ENCODE peak calls at places on chromosomes 12 and 14, in eight cellular contexts. One of them, this sample, is unnamed.

GRCh38 chr12:76329163-76329562 is 19.1 kb downstream of the BBS10 start:
- DNase-seq in bronchial epithelial cell: peak
- DNase-seq in glutamatergic neuron: no peak
- DNase-seq in astrocyte of the spinal cord: peak
- DNase-seq in left ventricle myocardium inferior: no peak
- DNase-seq in GM12865: no peak
- DNase-seq in GM23338: no peak
- DNase-seq in A549: peak
- DNase-seq in this sample: peak

GRCh38 chr14:94644102-94644535 is 31.9 kb downstream of the SERPINA3 start:
- DNase-seq in left ventricle myocardium inferior: no peak
- DNase-seq in bronchial epithelial cell: no peak
- DNase-seq in GM12865: no peak
- DNase-seq in GM23338: no peak
- DNase-seq in glutamatergic neuron: no peak
- DNase-seq in A549: no peak
- DNase-seq in astrocyte of the spinal cord: no peak
- DNase-seq in this sample: no peak

GRCh38 chr12:52427083-52427482 is 7.1 kb downstream of the KRT75 start:
- DNase-seq in A549: no peak
- DNase-seq in glutamatergic neuron: no peak
- DNase-seq in GM12865: no peak
- DNase-seq in astrocyte of the spinal cord: no peak
- DNase-seq in left ventricle myocardium inferior: no peak
- DNase-seq in bronchial epithelial cell: peak
- DNase-seq in GM23338: no peak
- DNase-seq in this sample: peak

GRCh38 chr12:108773798-108774788 is 42.8 kb upstream of the CORO1C start:
- DNase-seq in glutamatergic neuron: peak
- DNase-seq in astrocyte of the spinal cord: peak
- DNase-seq in GM12865: no peak
- DNase-seq in left ventricle myocardium inferior: peak
- DNase-seq in A549: peak
- DNase-seq in GM23338: peak
- DNase-seq in bronchial epithelial cell: peak
- DNase-seq in this sample: peak

GRCh38 chr12:1855241-1855640 is 34.9 kb downstream of the LRTM2 start:
- DNase-seq in GM23338: peak
- DNase-seq in A549: no peak
- DNase-seq in bronchial epithelial cell: no peak
- DNase-seq in glutamatergic neuron: no peak
- DNase-seq in left ventricle myocardium inferior: no peak
- DNase-seq in astrocyte of the spinal cord: no peak
- DNase-seq in GM12865: no peak
- DNase-seq in this sample: no peak

GRCh38 chr12:61993734-61994345 is 266.4 kb upstream of the USP15 start:
- DNase-seq in A549: no peak
- DNase-seq in astrocyte of the spinal cord: peak
- DNase-seq in left ventricle myocardium inferior: no peak
- DNase-seq in glutamatergic neuron: no peak
- DNase-seq in bronchial epithelial cell: peak
- DNase-seq in GM23338: peak
- DNase-seq in GM12865: peak
- DNase-seq in this sample: peak

GRCh38 chr12:54352022-54352531 is 12.2 kb downstream of the GPR84 start:
- DNase-seq in A549: no peak
- DNase-seq in astrocyte of the spinal cord: peak
- DNase-seq in GM23338: peak
- DNase-seq in glutamatergic neuron: peak
- DNase-seq in left ventricle myocardium inferior: peak
- DNase-seq in GM12865: no peak
- DNase-seq in bronchial epithelial cell: no peak
- DNase-seq in this sample: no peak

GRCh38 chr14:37037636-37038387 is 134.6 kb downstream of the SLC25A21 start:
- DNase-seq in astrocyte of the spinal cord: no peak
- DNase-seq in left ventricle myocardium inferior: no peak
- DNase-seq in GM23338: no peak
- DNase-seq in GM12865: no peak
- DNase-seq in glutamatergic neuron: no peak
- DNase-seq in bronchial epithelial cell: no peak
- DNase-seq in A549: no peak
- DNase-seq in this sample: no peak

GRCh38 chr14:98965061-98965460 is 306.9 kb downstream of the BCL11B start:
- DNase-seq in left ventricle myocardium inferior: no peak
- DNase-seq in astrocyte of the spinal cord: no peak
- DNase-seq in A549: no peak
- DNase-seq in GM12865: no peak
- DNase-seq in GM23338: no peak
- DNase-seq in bronchial epithelial cell: no peak
- DNase-seq in glutamatergic neuron: no peak
- DNase-seq in this sample: no peak

GRCh38 chr14:94483071-94483451 is 7.1 kb upstream of the SERPINA9 start:
- DNase-seq in bronchial epithelial cell: no peak
- DNase-seq in astrocyte of the spinal cord: no peak
- DNase-seq in glutamatergic neuron: no peak
- DNase-seq in left ventricle myocardium inferior: no peak
- DNase-seq in GM12865: peak
- DNase-seq in A549: no peak
- DNase-seq in GM23338: no peak
- DNase-seq in this sample: no peak

GRCh38 chr12:14273911-14274306 is 91.6 kb upstream of the ATF7IP start:
- DNase-seq in astrocyte of the spinal cord: no peak
- DNase-seq in GM12865: peak
- DNase-seq in glutamatergic neuron: no peak
- DNase-seq in bronchial epithelial cell: peak
- DNase-seq in GM23338: no peak
- DNase-seq in left ventricle myocardium inferior: no peak
- DNase-seq in A549: no peak
- DNase-seq in this sample: peak

GRCh38 chr14:105286759-105287144 is 14.0 kb downstream of the BRF1 start:
- DNase-seq in left ventricle myocardium inferior: no peak
- DNase-seq in GM23338: no peak
- DNase-seq in astrocyte of the spinal cord: no peak
- DNase-seq in A549: no peak
- DNase-seq in glutamatergic neuron: no peak
- DNase-seq in bronchial epithelial cell: no peak
- DNase-seq in GM12865: no peak
- DNase-seq in this sample: no peak

GRCh38 chr14:84871734-84872133 is 658.2 kb upstream of the FLRT2 start:
- DNase-seq in GM23338: no peak
- DNase-seq in bronchial epithelial cell: no peak
- DNase-seq in GM12865: no peak
- DNase-seq in astrocyte of the spinal cord: no peak
- DNase-seq in left ventricle myocardium inferior: no peak
- DNase-seq in glutamatergic neuron: no peak
- DNase-seq in A549: no peak
- DNase-seq in this sample: no peak

GRCh38 chr12:58575281-58575680 is 345.0 kb downstream of the LRIG3 start:
- DNase-seq in bronchial epithelial cell: peak
- DNase-seq in GM23338: no peak
- DNase-seq in left ventricle myocardium inferior: no peak
- DNase-seq in GM12865: no peak
- DNase-seq in glutamatergic neuron: no peak
- DNase-seq in astrocyte of the spinal cord: peak
- DNase-seq in A549: no peak
- DNase-seq in this sample: no peak

GRCh38 chr12:103800252-103800771 is 40.7 kb downstream of the NT5DC3 start:
- DNase-seq in bronchial epithelial cell: no peak
- DNase-seq in left ventricle myocardium inferior: peak
- DNase-seq in glutamatergic neuron: no peak
- DNase-seq in astrocyte of the spinal cord: peak
- DNase-seq in A549: no peak
- DNase-seq in GM23338: no peak
- DNase-seq in GM12865: no peak
- DNase-seq in this sample: peak

DNA sequence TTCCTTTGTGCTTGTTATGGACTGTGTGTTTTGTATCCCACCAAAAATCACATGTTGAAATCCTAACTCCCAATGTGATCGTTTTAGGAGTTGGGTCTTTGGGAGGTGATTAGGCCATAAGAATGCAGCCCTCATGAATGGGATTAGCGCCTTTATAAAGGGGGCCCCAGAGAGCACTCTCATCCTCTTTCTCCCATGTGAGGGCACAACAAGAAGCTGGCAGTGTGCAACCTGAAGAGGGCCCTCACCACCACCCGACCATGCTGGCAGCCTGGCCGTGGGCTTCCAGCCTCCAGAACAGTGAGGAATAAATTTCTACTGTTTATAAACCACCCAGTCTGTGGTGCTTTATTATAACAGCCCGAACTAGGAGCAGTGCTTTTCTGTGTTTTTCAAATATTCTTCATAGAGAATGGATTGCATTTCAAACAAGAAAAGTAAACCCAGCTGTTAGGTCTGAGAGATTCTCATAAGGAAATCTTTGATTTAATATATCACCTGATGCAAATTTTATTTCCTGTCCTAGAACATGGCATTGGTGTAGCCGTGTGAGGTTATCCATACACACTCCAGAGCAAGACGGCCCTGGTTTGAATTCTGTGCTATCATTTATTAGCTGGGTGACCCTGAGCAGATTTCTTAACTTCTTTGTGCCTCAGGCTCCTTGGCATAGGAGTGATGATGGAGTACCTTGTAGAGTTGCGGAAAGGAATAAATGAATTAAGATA is 27.8 kb downstream of the HSPB8 start:
- DNase-seq in bronchial epithelial cell: no peak
- DNase-seq in A549: no peak
- DNase-seq in GM12865: no peak
- DNase-seq in left ventricle myocardium inferior: no peak
- DNase-seq in GM23338: peak
- DNase-seq in astrocyte of the spinal cord: no peak
- DNase-seq in glutamatergic neuron: no peak
- DNase-seq in this sample: no peak
- TF ChIP-seq CTCF in bronchial epithelial cell: no peak
- TF ChIP-seq CTCF in A549: no peak
- TF ChIP-seq CTCF in GM12865: no peak
- TF ChIP-seq CTCF in left ventricle myocardium inferior: no peak
- TF ChIP-seq CTCF in GM23338: peak
- TF ChIP-seq CTCF in astrocyte of the spinal cord: no peak
- TF ChIP-seq CTCF in glutamatergic neuron: no peak
- TF ChIP-seq CTCF in this sample: no peak

DNA sequence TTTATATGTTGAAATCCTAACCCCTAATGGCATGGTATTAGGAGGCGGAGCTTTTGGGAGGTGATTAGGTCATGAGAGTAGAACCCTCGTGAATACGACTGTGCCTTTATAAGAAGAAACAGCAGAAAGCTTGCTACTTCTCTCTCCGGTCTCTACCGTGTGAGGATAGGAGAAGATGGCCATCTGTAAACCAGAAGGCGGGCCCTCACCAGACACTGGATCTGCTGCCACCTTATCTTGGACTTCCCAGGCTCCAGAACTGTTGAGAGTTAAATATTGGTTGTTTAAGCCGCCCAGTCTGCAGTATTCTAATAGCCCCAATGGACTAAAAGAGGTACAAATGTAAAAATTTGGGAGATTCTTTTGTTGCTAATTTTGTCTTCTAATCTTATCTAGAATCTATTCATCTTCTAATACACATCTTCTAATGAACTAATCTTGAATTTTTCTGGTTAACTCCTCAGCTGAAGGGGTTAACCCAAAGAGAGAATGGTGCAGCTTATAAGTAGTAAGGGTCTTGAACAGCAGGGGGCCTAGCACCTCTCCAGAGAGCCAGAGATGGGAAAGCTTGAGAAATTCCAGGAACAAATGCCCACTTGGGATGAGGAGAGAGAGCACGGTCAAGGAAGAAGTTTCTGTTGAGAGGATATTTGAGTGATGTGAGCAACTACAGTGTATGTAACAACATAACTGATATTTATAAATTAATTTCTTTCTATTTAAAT is 264.0 kb upstream of the GRIP1 start:
- DNase-seq in GM23338: peak
- DNase-seq in astrocyte of the spinal cord: no peak
- DNase-seq in GM12865: no peak
- DNase-seq in bronchial epithelial cell: no peak
- DNase-seq in A549: no peak
- DNase-seq in glutamatergic neuron: no peak
- DNase-seq in left ventricle myocardium inferior: no peak
- DNase-seq in this sample: no peak
- TF ChIP-seq CTCF in GM23338: peak
- TF ChIP-seq CTCF in astrocyte of the spinal cord: no peak
- TF ChIP-seq CTCF in GM12865: no peak
- TF ChIP-seq CTCF in bronchial epithelial cell: no peak
- TF ChIP-seq CTCF in A549: no peak
- TF ChIP-seq CTCF in glutamatergic neuron: peak
- TF ChIP-seq CTCF in left ventricle myocardium inferior: no peak
- TF ChIP-seq CTCF in this sample: no peak

DNA sequence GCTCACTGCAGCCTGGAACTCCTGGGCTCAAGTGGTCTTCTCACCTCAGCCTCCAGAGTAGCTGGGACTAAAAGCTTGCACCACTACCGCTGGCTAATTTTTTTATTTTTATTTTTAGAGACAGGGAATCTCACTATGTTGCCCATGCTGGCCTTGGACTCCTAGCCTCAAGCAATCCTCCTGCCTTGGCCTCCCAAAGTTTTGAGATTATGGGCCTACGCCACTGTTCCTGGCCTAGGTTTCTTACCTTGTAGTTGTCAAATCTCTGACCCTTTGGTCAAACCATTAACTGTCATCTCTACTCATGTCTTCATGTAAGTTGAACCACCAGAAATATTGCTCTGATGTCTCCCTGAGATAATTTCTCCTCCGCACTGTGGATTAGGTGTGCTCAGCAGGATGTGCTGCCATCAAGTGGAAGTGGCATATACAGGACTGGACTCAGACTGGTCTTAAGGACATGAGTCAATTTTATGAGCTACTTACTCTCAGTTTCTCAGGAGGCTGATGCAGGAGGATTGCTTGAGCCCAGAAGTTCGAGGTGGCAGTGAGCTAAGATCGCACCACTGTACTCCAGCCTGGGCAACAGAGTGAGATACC is 28.5 kb downstream of the ACTR6 start:
- DNase-seq in A549: no peak
- DNase-seq in left ventricle myocardium inferior: no peak
- DNase-seq in bronchial epithelial cell: peak
- DNase-seq in GM12865: peak
- DNase-seq in glutamatergic neuron: no peak
- DNase-seq in astrocyte of the spinal cord: no peak
- DNase-seq in GM23338: peak
- DNase-seq in this sample: peak
- TF ChIP-seq CTCF in A549: no peak
- TF ChIP-seq CTCF in left ventricle myocardium inferior: no peak
- TF ChIP-seq CTCF in bronchial epithelial cell: peak
- TF ChIP-seq CTCF in GM12865: no peak
- TF ChIP-seq CTCF in glutamatergic neuron: no peak
- TF ChIP-seq CTCF in astrocyte of the spinal cord: peak
- TF ChIP-seq CTCF in GM23338: peak
- TF ChIP-seq CTCF in this sample: peak

DNA sequence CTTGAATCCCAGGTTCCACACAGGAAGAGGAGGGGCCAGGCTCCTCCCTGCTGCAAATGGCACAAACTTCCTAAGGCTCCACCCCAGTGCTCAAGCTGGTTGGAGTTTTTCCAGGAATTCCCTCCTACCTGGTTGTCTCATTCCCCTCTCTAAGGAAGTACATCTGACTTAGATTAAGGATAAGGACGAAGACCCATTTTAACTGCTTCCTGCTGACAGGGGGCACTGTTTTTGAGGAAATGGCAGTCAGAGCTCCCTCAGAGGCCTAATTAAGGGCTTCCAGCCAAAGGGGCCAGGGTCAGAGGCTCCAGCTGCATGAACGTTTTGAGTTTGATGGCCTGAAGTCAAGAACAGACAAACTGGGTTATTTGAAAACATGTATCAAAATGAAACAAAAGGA is 1084.7 kb downstream of the SLC6A15 start:
- DNase-seq in left ventricle myocardium inferior: no peak
- DNase-seq in astrocyte of the spinal cord: no peak
- DNase-seq in GM12865: no peak
- DNase-seq in A549: no peak
- DNase-seq in glutamatergic neuron: peak
- DNase-seq in bronchial epithelial cell: peak
- DNase-seq in GM23338: peak
- DNase-seq in this sample: no peak
- TF ChIP-seq CTCF in left ventricle myocardium inferior: no peak
- TF ChIP-seq CTCF in astrocyte of the spinal cord: peak
- TF ChIP-seq CTCF in GM12865: no peak
- TF ChIP-seq CTCF in A549: no peak
- TF ChIP-seq CTCF in glutamatergic neuron: no peak
- TF ChIP-seq CTCF in bronchial epithelial cell: peak
- TF ChIP-seq CTCF in GM23338: peak
- TF ChIP-seq CTCF in this sample: no peak

This sample was measured in MCF 10A.